ENCODE peak calls at places on chromosomes 7 and 10, in six cellular contexts. One of them, this sample, is unnamed.

GRCh38 chr7:105012503-105013282 is 1.3 kb upstream of the KMT2E start:
- DNase-seq in NCI-H1092 treated with DMSO at 0.1 percent for 48 hours: peak; percentile 98
- DNase-seq in GM10248: peak; percentile 96
- DNase-seq in neural crest cell: peak; percentile 88
- DNase-seq in effector CD4-positive, alpha-beta T cell: peak; percentile 100
- DNase-seq in T-helper 2 cell: peak; percentile 99
- DNase-seq in this sample: peak; percentile 99

GRCh38 chr10:90862908-90863514 is 5.2 kb upstream of the HTR7 start:
- DNase-seq in neural crest cell: no peak
- DNase-seq in T-helper 2 cell: no peak
- DNase-seq in effector CD4-positive, alpha-beta T cell: no peak
- DNase-seq in NCI-H1092 treated with DMSO at 0.1 percent for 48 hours: no peak
- DNase-seq in GM10248: no peak
- DNase-seq in this sample: no peak

GRCh38 chr10:77281719-77282118 is 355.9 kb downstream of the KCNMA1 start:
- DNase-seq in NCI-H1092 treated with DMSO at 0.1 percent for 48 hours: no peak
- DNase-seq in GM10248: no peak
- DNase-seq in T-helper 2 cell: no peak
- DNase-seq in effector CD4-positive, alpha-beta T cell: no peak
- DNase-seq in neural crest cell: no peak
- DNase-seq in this sample: no peak

GRCh38 chr10:116598326-116598725 is 7.6 kb downstream of the PNLIPRP1 start:
- DNase-seq in effector CD4-positive, alpha-beta T cell: no peak
- DNase-seq in GM10248: no peak
- DNase-seq in T-helper 2 cell: no peak
- DNase-seq in NCI-H1092 treated with DMSO at 0.1 percent for 48 hours: no peak
- DNase-seq in neural crest cell: no peak
- DNase-seq in this sample: no peak

GRCh38 chr10:46253076-46254006 is 33.5 kb upstream of the ANTXRL start:
- DNase-seq in T-helper 2 cell: no peak
- DNase-seq in NCI-H1092 treated with DMSO at 0.1 percent for 48 hours: no peak
- DNase-seq in effector CD4-positive, alpha-beta T cell: no peak
- DNase-seq in neural crest cell: no peak
- DNase-seq in GM10248: no peak
- DNase-seq in this sample: no peak

GRCh38 chr10:114412907-114413386 is 8.6 kb upstream of the AFAP1L2 start:
- DNase-seq in effector CD4-positive, alpha-beta T cell: no peak
- DNase-seq in GM10248: no peak
- DNase-seq in NCI-H1092 treated with DMSO at 0.1 percent for 48 hours: no peak
- DNase-seq in T-helper 2 cell: no peak
- DNase-seq in neural crest cell: no peak
- DNase-seq in this sample: no peak

GRCh38 chr10:122054046-122055025 is 65.4 kb downstream of the TACC2 start:
- DNase-seq in effector CD4-positive, alpha-beta T cell: no peak
- DNase-seq in NCI-H1092 treated with DMSO at 0.1 percent for 48 hours: no peak
- DNase-seq in neural crest cell: peak; percentile 36
- DNase-seq in T-helper 2 cell: no peak
- DNase-seq in GM10248: no peak
- DNase-seq in this sample: no peak

GRCh38 chr10:114389429-114389828 is 14.9 kb downstream of the AFAP1L2 start:
- DNase-seq in T-helper 2 cell: no peak
- DNase-seq in neural crest cell: no peak
- DNase-seq in NCI-H1092 treated with DMSO at 0.1 percent for 48 hours: no peak
- DNase-seq in GM10248: no peak
- DNase-seq in effector CD4-positive, alpha-beta T cell: no peak
- DNase-seq in this sample: no peak

GRCh38 chr10:30705086-30705624 is 75.6 kb upstream of the LYZL2 start:
- DNase-seq in GM10248: no peak
- DNase-seq in neural crest cell: no peak
- DNase-seq in NCI-H1092 treated with DMSO at 0.1 percent for 48 hours: peak; percentile 14
- DNase-seq in effector CD4-positive, alpha-beta T cell: no peak
- DNase-seq in T-helper 2 cell: peak; percentile 11
- DNase-seq in this sample: no peak

GRCh38 chr10:86319626-86320025 is 47.0 kb downstream of the GRID1 start:
- DNase-seq in neural crest cell: no peak
- DNase-seq in GM10248: no peak
- DNase-seq in effector CD4-positive, alpha-beta T cell: no peak
- DNase-seq in NCI-H1092 treated with DMSO at 0.1 percent for 48 hours: no peak
- DNase-seq in T-helper 2 cell: no peak
- DNase-seq in this sample: no peak

GRCh38 chr10:96502561-96503267 is 11.0 kb downstream of the TLL2 start:
- DNase-seq in neural crest cell: no peak
- DNase-seq in T-helper 2 cell: no peak
- DNase-seq in GM10248: peak; percentile 5
- DNase-seq in NCI-H1092 treated with DMSO at 0.1 percent for 48 hours: peak; percentile 67
- DNase-seq in effector CD4-positive, alpha-beta T cell: no peak
- DNase-seq in this sample: no peak

GRCh38 chr7:69814421-69814962 is 216.2 kb downstream of the AUTS2 start:
- DNase-seq in effector CD4-positive, alpha-beta T cell: no peak
- DNase-seq in NCI-H1092 treated with DMSO at 0.1 percent for 48 hours: no peak
- DNase-seq in T-helper 2 cell: no peak
- DNase-seq in GM10248: no peak
- DNase-seq in neural crest cell: peak; percentile 32
- DNase-seq in this sample: no peak

GRCh38 chr7:156400046-156400445 is 240.5 kb upstream of the RNF32 start:
- DNase-seq in neural crest cell: no peak
- DNase-seq in effector CD4-positive, alpha-beta T cell: no peak
- DNase-seq in GM10248: no peak
- DNase-seq in NCI-H1092 treated with DMSO at 0.1 percent for 48 hours: no peak
- DNase-seq in T-helper 2 cell: no peak
- DNase-seq in this sample: no peak

GRCh38 chr7:7944619-7945282 is 23.8 kb upstream of the GLCCI1 start:
- DNase-seq in GM10248: peak; percentile 66
- DNase-seq in T-helper 2 cell: peak; percentile 18
- DNase-seq in NCI-H1092 treated with DMSO at 0.1 percent for 48 hours: no peak
- DNase-seq in effector CD4-positive, alpha-beta T cell: peak; percentile 24
- DNase-seq in neural crest cell: no peak
- DNase-seq in this sample: peak; percentile 37

GRCh38 chr7:51142741-51143390 is 173.7 kb downstream of the COBL start:
- DNase-seq in GM10248: no peak
- DNase-seq in neural crest cell: no peak
- DNase-seq in NCI-H1092 treated with DMSO at 0.1 percent for 48 hours: no peak
- DNase-seq in effector CD4-positive, alpha-beta T cell: no peak
- DNase-seq in T-helper 2 cell: no peak
- DNase-seq in this sample: no peak

GRCh38 chr7:36487756-36488336 is 98.2 kb downstream of the ANLN start:
- DNase-seq in neural crest cell: no peak
- DNase-seq in NCI-H1092 treated with DMSO at 0.1 percent for 48 hours: peak; percentile 77
- DNase-seq in GM10248: peak; percentile 37
- DNase-seq in T-helper 2 cell: no peak
- DNase-seq in effector CD4-positive, alpha-beta T cell: peak; percentile 20
- DNase-seq in this sample: no peak

GRCh38 chr7:128705891-128706333 is 33.2 kb upstream of the CALU start:
- DNase-seq in effector CD4-positive, alpha-beta T cell: no peak
- DNase-seq in T-helper 2 cell: no peak
- DNase-seq in neural crest cell: no peak
- DNase-seq in NCI-H1092 treated with DMSO at 0.1 percent for 48 hours: no peak
- DNase-seq in GM10248: no peak
- DNase-seq in this sample: no peak

GRCh38 chr10:58952747-58953466 is 223.5 kb upstream of the PHYHIPL start:
- DNase-seq in effector CD4-positive, alpha-beta T cell: no peak
- DNase-seq in NCI-H1092 treated with DMSO at 0.1 percent for 48 hours: peak; percentile 26
- DNase-seq in T-helper 2 cell: no peak
- DNase-seq in GM10248: peak; percentile 16
- DNase-seq in neural crest cell: peak; percentile 65
- DNase-seq in this sample: no peak

GRCh38 chr10:541750-542371 is 147.6 kb downstream of the DIP2C start:
- DNase-seq in GM10248: peak; percentile 41
- DNase-seq in T-helper 2 cell: no peak
- DNase-seq in effector CD4-positive, alpha-beta T cell: no peak
- DNase-seq in neural crest cell: no peak
- DNase-seq in NCI-H1092 treated with DMSO at 0.1 percent for 48 hours: peak; percentile 2
- DNase-seq in this sample: no peak

GRCh38 chr7:141875453-141875852 is 34.2 kb upstream of the PRSS37 start:
- DNase-seq in neural crest cell: no peak
- DNase-seq in GM10248: no peak
- DNase-seq in effector CD4-positive, alpha-beta T cell: no peak
- DNase-seq in NCI-H1092 treated with DMSO at 0.1 percent for 48 hours: no peak
- DNase-seq in T-helper 2 cell: no peak
- DNase-seq in this sample: no peak

GRCh38 chr10:51425431-51425830 is 274.0 kb downstream of the CSTF2T start:
- DNase-seq in neural crest cell: no peak
- DNase-seq in GM10248: no peak
- DNase-seq in NCI-H1092 treated with DMSO at 0.1 percent for 48 hours: no peak
- DNase-seq in T-helper 2 cell: no peak
- DNase-seq in effector CD4-positive, alpha-beta T cell: no peak
- DNase-seq in this sample: no peak

GRCh38 chr10:116849271-116850057 is at the start of gene ENO4:
- DNase-seq in neural crest cell: peak; percentile 75
- DNase-seq in NCI-H1092 treated with DMSO at 0.1 percent for 48 hours: peak; percentile 89
- DNase-seq in effector CD4-positive, alpha-beta T cell: peak; percentile 26
- DNase-seq in GM10248: peak; percentile 78
- DNase-seq in T-helper 2 cell: peak; percentile 23
- DNase-seq in this sample: peak; percentile 3

GRCh38 chr7:13524076-13524475 is 465.4 kb downstream of the ETV1 start:
- DNase-seq in GM10248: no peak
- DNase-seq in neural crest cell: no peak
- DNase-seq in NCI-H1092 treated with DMSO at 0.1 percent for 48 hours: no peak
- DNase-seq in effector CD4-positive, alpha-beta T cell: no peak
- DNase-seq in T-helper 2 cell: no peak
- DNase-seq in this sample: no peak

GRCh38 chr7:72042855-72043254 is 369.3 kb downstream of the CALN1 start:
- DNase-seq in NCI-H1092 treated with DMSO at 0.1 percent for 48 hours: no peak
- DNase-seq in GM10248: no peak
- DNase-seq in T-helper 2 cell: no peak
- DNase-seq in effector CD4-positive, alpha-beta T cell: no peak
- DNase-seq in neural crest cell: no peak
- DNase-seq in this sample: no peak

GRCh38 chr10:125624800-125625199 is 58.2 kb downstream of the TEX36 start:
- DNase-seq in GM10248: no peak
- DNase-seq in neural crest cell: no peak
- DNase-seq in effector CD4-positive, alpha-beta T cell: no peak
- DNase-seq in NCI-H1092 treated with DMSO at 0.1 percent for 48 hours: no peak
- DNase-seq in T-helper 2 cell: no peak
- DNase-seq in this sample: no peak